ENCODE peak calls at places on chromosomes 2 and 18, in five cellular contexts. L is body of pancreas, K is neuronal stem cell, R is pancreas, X is MM.1S. O is an unnamed sample.

GRCh38 chr2:3212984-3213383 is 164.6 kb downstream of the EIPR1 start:
- DNase-seq in L (no peak), X (no peak), K (no peak), R (no peak), O (no peak)

GRCh38 chr2:120747281-120747680 is 11.6 kb downstream of the GLI2 start:
- DNase-seq in K (no peak), X (no peak), R (no peak), L (no peak), O (no peak)

GRCh38 chr2:172449916-172450550 is 22.6 kb downstream of the ITGA6 start:
- DNase-seq in X (no peak), R (no peak), L (no peak), K (no peak), O (no peak)

GRCh38 chr2:213253162-213253561 is 31.1 kb upstream of the SPAG16 start:
- DNase-seq in R (no peak), K (no peak), X (no peak), L (no peak), O (no peak)

GRCh38 chr18:54946149-54946581 is 13.1 kb downstream of the CCDC68 start:
- DNase-seq in K (no peak), L (peak; percentile 71), R (peak; percentile 83), X (peak; percentile 35), O (no peak)

GRCh38 chr2:236627193-236627592 is 57.6 kb downstream of the ACKR3 start:
- DNase-seq in R (no peak), L (no peak), K (no peak), X (no peak), O (no peak)

GRCh38 chr2:222033541-222033940 is 265.3 kb downstream of the PAX3 start:
- DNase-seq in L (no peak), K (no peak), X (no peak), R (no peak), O (no peak)

GRCh38 chr2:193409951-193410350 is 1215.2 kb upstream of the TMEFF2 start:
- DNase-seq in L (no peak), R (no peak), X (no peak), K (peak; percentile 32), O (no peak)

GRCh38 chr2:218567797-218568189 is 358 bp downstream of the USP37 start:
- DNase-seq in L (no peak), R (no peak), X (no peak), K (no peak), O (no peak)

GRCh38 chr2:157480182-157480961 is 36.5 kb upstream of the CYTIP start:
- DNase-seq in L (peak; percentile 62), X (no peak), R (peak; percentile 40), K (no peak), O (peak; percentile 70)

GRCh38 chr2:221123396-221123795 is 448.7 kb downstream of the EPHA4 start:
- DNase-seq in L (no peak), R (no peak), K (no peak), X (no peak), O (no peak)

GRCh38 chr2:159163935-159164334 is 122.6 kb downstream of the WDSUB1 start:
- DNase-seq in R (no peak), X (peak; percentile 85), K (no peak), L (no peak), O (no peak)
- H3K4me1 ChIP-seq in R (no peaks in the 10 kb centered on the region), X (peaks cover 22% of the 10 kb centered on the region), K (no peaks in the 10 kb centered on the region), L (no peaks in the 10 kb centered on the region), O (peaks cover 24% of the 10 kb centered on the region)

GRCh38 chr2:88069117-88069516 is 1.5 kb downstream of the SMYD1 start:
- DNase-seq in L (no peak), R (no peak), K (no peak), X (no peak), O (no peak)
- H3K27ac ChIP-seq in L (no peak overlapping the region), R (no peak overlapping the region), K (no peak overlapping the region), X (no peak overlapping the region), O (no peak overlapping the region)

DNA sequence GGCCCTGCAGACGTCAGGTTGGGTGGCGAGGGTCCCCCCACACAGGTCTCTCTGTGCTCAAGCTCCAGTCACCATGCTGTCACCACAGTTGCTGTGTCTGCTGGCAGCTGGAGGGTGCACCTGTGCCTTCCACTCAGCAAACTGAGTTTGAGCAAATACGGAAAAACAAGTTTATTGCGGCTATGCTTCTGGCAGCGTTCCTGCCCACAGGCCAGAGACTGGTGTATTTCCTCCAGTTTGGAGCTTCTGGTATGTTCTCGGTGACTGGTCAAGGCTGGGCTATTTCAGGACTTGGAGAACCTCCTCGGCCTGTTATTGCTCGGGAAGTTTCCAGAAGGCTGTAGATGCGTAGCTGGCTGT is 132.6 kb downstream of the SEPTIN10 start:
- DNase-seq in K (no peak), R (peak; percentile 68), L (peak; percentile 45), X (no peak), O (no peak)
- H3K4me3 ChIP-seq in K (no peak overlapping the region), R (no peak overlapping the region), L (no peak overlapping the region), X (no peak overlapping the region), O (no peak overlapping the region)

GRCh38 chr2:174611851-174612250 is 14.2 kb upstream of the WIPF1 start:
- DNase-seq in K (no peak), R (no peak), L (no peak), X (no peak), O (no peak)

GRCh38 chr2:174611006-174611405 is 13.4 kb upstream of the WIPF1 start:
- DNase-seq in K (no peak), L (no peak), X (no peak), R (no peak), O (no peak)

GRCh38 chr2:174608866-174609214 is 11.2 kb upstream of the WIPF1 start:
- DNase-seq in X (no peak), L (no peak), R (no peak), K (no peak), O (no peak)

GRCh38 chr2:174609261-174609660 is 11.7 kb upstream of the WIPF1 start:
- DNase-seq in K (no peak), R (no peak), X (no peak), L (no peak), O (no peak)

GRCh38 chr2:174610243-174610995 is 12.8 kb upstream of the WIPF1 start:
- DNase-seq in R (no peak), K (no peak), L (no peak), X (no peak), O (no peak)
- H3K4me1 ChIP-seq in R (peaks cover 25% of the 10 kb centered on the region), K (no peaks in the 10 kb centered on the region), L (peaks cover 21% of the 10 kb centered on the region), X (peaks cover 58% of the 10 kb centered on the region), O (peaks cover 18% of the 10 kb centered on the region)

GRCh38 chr2:143529118-143529720 is 400.0 kb downstream of the ARHGAP15 start:
- DNase-seq in X (no peak), K (no peak), L (no peak), R (no peak), O (no peak)
- H3K27ac ChIP-seq in X (no peak overlapping the region), K (no peak overlapping the region), L (no peak overlapping the region), R (no peak overlapping the region), O (no peak overlapping the region)